ENCODE peak calls at places on chromosomes 5 and 9, in seven cellular contexts. M is glutamatergic neuron; T is COR-L47; L is AG04449; F is activated T-helper 1 cell treated with anti-CD3 and anti-CD28 coated beads, Interleukin-12 subunit alpha, Interleukin-12 subunit beta, Interleukin-2, Interleukin-4 antibody, amounts not matched to agents 30 ng/mL and 10 ng/mL and 1 ng/mL, durations not matched to agents 14 hours and 24 hours and 36 hours; R is activated CD4-positive, alpha-beta T cell treated with anti-CD3 and anti-CD28 coated beads, Interleukin-2, amount 50 U/mL, for 48 hours; D is dermis microvascular lymphatic vessel endothelial cell. W is an unnamed sample.

GRCh38 chr5:126987271-126987899 is 43.0 kb downstream of the MARCHF3 start:
- DNase-seq in M (no peak), T (no peak), L (no peak), F (no peak), R (no peak), D (no peak), W (no peak)

GRCh38 chr5:86786955-86787354 is 169.2 kb downstream of the COX7C start:
- DNase-seq in M (no peak), T (no peak), L (no peak), F (no peak), R (no peak), D (no peak), W (peak)

GRCh38 chr9:126499005-126499910 is 114.5 kb upstream of the LMX1B start:
- DNase-seq in M (peak), T (peak), L (no peak), F (peak), R (peak), D (peak), W (peak)

GRCh38 chr5:172188893-172189692 is 1.1 kb upstream of the STK10 start:
- DNase-seq in M (peak), T (no peak), L (no peak), F (no peak), R (no peak), D (no peak), W (peak)

GRCh38 chr9:79574166-79574565 is 2.4 kb downstream of the TLE4 start:
- DNase-seq in M (no peak), T (no peak), L (no peak), F (no peak), R (no peak), D (no peak), W (no peak)

GRCh38 chr9:76177924-76178323 is 216.3 kb downstream of the RFK start:
- DNase-seq in M (no peak), T (no peak), L (no peak), F (no peak), R (no peak), D (no peak), W (no peak)

GRCh38 chr9:126491256-126491879 is 122.4 kb upstream of the LMX1B start:
- DNase-seq in M (no peak), T (peak), L (no peak), F (peak), R (peak), D (peak), W (peak)

GRCh38 chr9:21688108-21689102 is 114.0 kb upstream of the MTAP start:
- DNase-seq in M (no peak), T (no peak), L (peak), F (no peak), R (no peak), D (peak), W (no peak)

GRCh38 chr9:32783168-32783891 is at the start of gene TMEM215:
- DNase-seq in M (peak), T (no peak), L (no peak), F (no peak), R (no peak), D (no peak), W (peak)

GRCh38 chr5:127028822-127029457 is 1.4 kb downstream of the MARCHF3 start:
- DNase-seq in M (peak), T (no peak), L (no peak), F (no peak), R (no peak), D (peak), W (no peak)

GRCh38 chr5:149517461-149518122 is 33.6 kb downstream of the CSNK1A1 start:
- DNase-seq in M (no peak), T (no peak), L (no peak), F (no peak), R (no peak), D (peak), W (no peak)

GRCh38 chr5:137096149-137097103 is 402.7 kb downstream of the SPOCK1 start:
- DNase-seq in M (no peak), T (no peak), L (no peak), F (no peak), R (no peak), D (no peak), W (no peak)

GRCh38 chr5:81020478-81021167 is 60.5 kb downstream of the RASGRF2 start:
- DNase-seq in M (no peak), T (no peak), L (no peak), F (no peak), R (no peak), D (no peak), W (peak)

GRCh38 chr5:16992006-16992405 is 55.9 kb upstream of the MYO10 start:
- DNase-seq in M (no peak), T (no peak), L (no peak), F (no peak), R (no peak), D (peak), W (no peak)

GRCh38 chr5:37435261-37435660 is 56.1 kb downstream of the WDR70 start:
- DNase-seq in M (no peak), T (no peak), L (no peak), F (no peak), R (no peak), D (no peak), W (no peak)

GRCh38 chr5:160539431-160539830 is 117.8 kb downstream of the PTTG1 start:
- DNase-seq in M (no peak), T (no peak), L (no peak), F (no peak), R (peak), D (no peak), W (no peak)

GRCh38 chr9:136473354-136473721 is 9.5 kb downstream of the SEC16A start:
- DNase-seq in M (no peak), T (no peak), L (no peak), F (no peak), R (no peak), D (no peak), W (no peak)

GRCh38 chr9:85020791-85021190 is 351.3 kb downstream of the NTRK2 start:
- DNase-seq in M (no peak), T (no peak), L (no peak), F (no peak), R (no peak), D (no peak), W (no peak)

GRCh38 chr9:107816187-107817021 is 326.8 kb upstream of the KLF4 start:
- DNase-seq in M (no peak), T (no peak), L (no peak), F (no peak), R (no peak), D (no peak), W (no peak)

GRCh38 chr5:130773813-130774212 is 391.2 kb downstream of the HINT1 start:
- DNase-seq in M (no peak), T (no peak), L (no peak), F (no peak), R (no peak), D (no peak), W (peak)

GRCh38 chr5:30099634-30100033 is 1093.9 kb upstream of the CDH6 start:
- DNase-seq in M (no peak), T (peak), L (no peak), F (no peak), R (no peak), D (no peak), W (peak)

GRCh38 chr5:142740903-142741302 is 29.3 kb upstream of the ARHGAP26 start:
- DNase-seq in M (no peak), T (no peak), L (no peak), F (no peak), R (no peak), D (no peak), W (no peak)

GRCh38 chr9:100457517-100457916 is 15.4 kb upstream of the TMEFF1 start:
- DNase-seq in M (no peak), T (no peak), L (no peak), F (no peak), R (no peak), D (no peak), W (no peak)

GRCh38 chr9:109036744-109037680 is 23.7 kb upstream of the CTNNAL1 start:
- DNase-seq in M (no peak), T (no peak), L (no peak), F (no peak), R (no peak), D (peak), W (no peak)

GRCh38 chr5:100667021-100667671 is 132.0 kb downstream of the FAM174A start:
- DNase-seq in M (no peak), T (no peak), L (no peak), F (no peak), R (no peak), D (peak), W (no peak)

GRCh38 chr5:58886315-58887207 is 303.7 kb downstream of the RAB3C start:
- DNase-seq in M (peak), T (peak), L (peak), F (peak), R (peak), D (peak), W (peak)

GRCh38 chr9:135508211-135508820 is 7.8 kb downstream of the MRPS2 start:
- DNase-seq in M (no peak), T (no peak), L (no peak), F (no peak), R (no peak), D (no peak), W (no peak)

GRCh38 chr9:93574091-93574899 is 2.1 kb upstream of the PHF2 start:
- DNase-seq in M (no peak), T (no peak), L (no peak), F (no peak), R (no peak), D (no peak), W (no peak)

GRCh38 chr5:163712011-163712410 is 206.6 kb downstream of the MAT2B start:
- DNase-seq in M (no peak), T (no peak), L (no peak), F (no peak), R (no peak), D (no peak), W (peak)

GRCh38 chr9:87599901-87600610 is 102.4 kb downstream of the DAPK1 start:
- DNase-seq in M (no peak), T (no peak), L (peak), F (no peak), R (no peak), D (peak), W (peak)

GRCh38 chr9:133737774-133738038 is 446 bp downstream of the SARDH start:
- DNase-seq in M (no peak), T (no peak), L (no peak), F (no peak), R (no peak), D (no peak), W (no peak)

GRCh38 chr5:174010365-174010764 is 21.4 kb downstream of the C5orf47 start:
- DNase-seq in M (no peak), T (no peak), L (no peak), F (no peak), R (no peak), D (no peak), W (no peak)

GRCh38 chr9:84751921-84752320 is 82.4 kb downstream of the NTRK2 start:
- DNase-seq in M (no peak), T (no peak), L (no peak), F (no peak), R (no peak), D (no peak), W (no peak)

GRCh38 chr5:150272531-150272930 is 17.0 kb downstream of the CAMK2A start:
- DNase-seq in M (peak), T (no peak), L (no peak), F (no peak), R (no peak), D (peak), W (peak)